ENCODE peak calls at places on chromosomes 2 and 18, in six cellular contexts. J, V, N, E, Z and G are unnamed samples.

GRCh38 chr2:197559656-197560055 is 43.8 kb downstream of the MOB4 start:
- DNase-seq in J (no peak), V (no peak), N (no peak), E (no peak), Z (no peak), G (no peak)

GRCh38 chr18:74550886-74551285 is 16.6 kb downstream of the CNDP1 start:
- DNase-seq in J (no peak), V (no peak), N (no peak), E (no peak), Z (no peak), G (no peak)

GRCh38 chr2:161981679-161982300 is 92.2 kb downstream of the DPP4 start:
- DNase-seq in J (no peak), V (no peak), N (no peak), E (no peak), Z (no peak), G (no peak)

GRCh38 chr18:46842583-46842982 is 74.7 kb downstream of the PIAS2 start:
- DNase-seq in J (no peak), V (no peak), N (no peak), E (no peak), Z (no peak), G (no peak)

GRCh38 chr2:207394812-207395534 is 134.8 kb upstream of the CREB1 start:
- DNase-seq in J (no peak), V (peak), N (peak), E (peak), Z (peak), G (peak)

GRCh38 chr2:68620762-68621161 is 22.6 kb upstream of the PROKR1 start:
- DNase-seq in J (no peak), V (no peak), N (no peak), E (no peak), Z (peak), G (no peak)

GRCh38 chr2:232610081-232610480 is 23.3 kb upstream of the EFHD1 start:
- DNase-seq in J (no peak), V (no peak), N (no peak), E (no peak), Z (no peak), G (no peak)

GRCh38 chr18:49274188-49274714 is 186.2 kb downstream of the DYM start:
- DNase-seq in J (no peak), V (no peak), N (no peak), E (no peak), Z (peak), G (no peak)

GRCh38 chr2:112243233-112243632 is 11.6 kb downstream of the ZC3H8 start:
- DNase-seq in J (no peak), V (no peak), N (no peak), E (no peak), Z (no peak), G (no peak)

GRCh38 chr2:106638043-106638442 is 150.9 kb downstream of the CD8B2 start:
- DNase-seq in J (no peak), V (peak), N (no peak), E (peak), Z (peak), G (peak)

GRCh38 chr2:2662847-2663356 is 331.8 kb upstream of the MYT1L start:
- DNase-seq in J (no peak), V (no peak), N (no peak), E (no peak), Z (no peak), G (no peak)

GRCh38 chr2:177282787-177283533 is 18.4 kb upstream of the NFE2L2 start:
- DNase-seq in J (no peak), V (no peak), N (no peak), E (no peak), Z (no peak), G (no peak)

GRCh38 chr18:63505566-63506335 is 29.0 kb downstream of the SERPINB5 start:
- DNase-seq in J (peak), V (peak), N (no peak), E (no peak), Z (peak), G (no peak)

GRCh38 chr2:241149925-241150659 is at the start of gene PPP1R7:
- DNase-seq in J (peak), V (peak), N (peak), E (peak), Z (peak), G (peak)

GRCh38 chr18:63314062-63314790 is 5.3 kb downstream of the BCL2 start:
- DNase-seq in J (no peak), V (no peak), N (no peak), E (no peak), Z (no peak), G (no peak)

GRCh38 chr18:78607221-78607620 is 372.4 kb upstream of the SALL3 start:
- DNase-seq in J (peak), V (no peak), N (no peak), E (no peak), Z (no peak), G (no peak)

GRCh38 chr2:24181849-24182248 is 7.0 kb downstream of the FAM228A start:
- DNase-seq in J (no peak), V (no peak), N (no peak), E (no peak), Z (no peak), G (no peak)

GRCh38 chr2:169254774-169255173 is 107.6 kb downstream of the LRP2 start:
- DNase-seq in J (no peak), V (no peak), N (no peak), E (no peak), Z (no peak), G (no peak)

GRCh38 chr2:238238311-238238765 is 1.5 kb downstream of the HES6 start:
- DNase-seq in J (no peak), V (no peak), N (no peak), E (no peak), Z (no peak), G (no peak)

GRCh38 chr2:211495339-211495738 is 938.9 kb downstream of the CPS1 start:
- DNase-seq in J (no peak), V (no peak), N (no peak), E (no peak), Z (no peak), G (no peak)

GRCh38 chr18:74868461-74868860 is 270.8 kb downstream of the ZNF407 start:
- DNase-seq in J (peak), V (no peak), N (no peak), E (no peak), Z (no peak), G (no peak)

GRCh38 chr2:143937563-143938346 is 582.2 kb downstream of the ZEB2 start:
- DNase-seq in J (peak), V (peak), N (no peak), E (no peak), Z (no peak), G (no peak)
- H3K4me3 ChIP-seq in J (peak), V (peak), N (peak), E (peak), Z (peak), G (peak)

GRCh38 chr2:74554821-74555531 is 456 bp downstream of the DOK1 start:
- DNase-seq in J (peak), V (no peak), N (peak), E (no peak), Z (peak), G (no peak)
- TF ChIP-seq CTCF in J (peak), V (no peak), N (no peak), E (peak), Z (peak), G (no peak)

GRCh38 chr2:45992746-45993475 is 304.3 kb upstream of the EPAS1 start:
- DNase-seq in J (no peak), V (no peak), N (no peak), E (no peak), Z (no peak), G (no peak)

GRCh38 chr2:45994060-45994459 is 303.1 kb upstream of the EPAS1 start:
- DNase-seq in J (no peak), V (no peak), N (no peak), E (no peak), Z (no peak), G (no peak)

GRCh38 chr2:45993476-45993991 is 303.7 kb upstream of the EPAS1 start:
- DNase-seq in J (peak), V (peak), N (peak), E (peak), Z (peak), G (peak)

GRCh38 chr2:45990131-45990530 is 307.1 kb upstream of the EPAS1 start:
- DNase-seq in J (no peak), V (no peak), N (no peak), E (no peak), Z (no peak), G (no peak)

DNA sequence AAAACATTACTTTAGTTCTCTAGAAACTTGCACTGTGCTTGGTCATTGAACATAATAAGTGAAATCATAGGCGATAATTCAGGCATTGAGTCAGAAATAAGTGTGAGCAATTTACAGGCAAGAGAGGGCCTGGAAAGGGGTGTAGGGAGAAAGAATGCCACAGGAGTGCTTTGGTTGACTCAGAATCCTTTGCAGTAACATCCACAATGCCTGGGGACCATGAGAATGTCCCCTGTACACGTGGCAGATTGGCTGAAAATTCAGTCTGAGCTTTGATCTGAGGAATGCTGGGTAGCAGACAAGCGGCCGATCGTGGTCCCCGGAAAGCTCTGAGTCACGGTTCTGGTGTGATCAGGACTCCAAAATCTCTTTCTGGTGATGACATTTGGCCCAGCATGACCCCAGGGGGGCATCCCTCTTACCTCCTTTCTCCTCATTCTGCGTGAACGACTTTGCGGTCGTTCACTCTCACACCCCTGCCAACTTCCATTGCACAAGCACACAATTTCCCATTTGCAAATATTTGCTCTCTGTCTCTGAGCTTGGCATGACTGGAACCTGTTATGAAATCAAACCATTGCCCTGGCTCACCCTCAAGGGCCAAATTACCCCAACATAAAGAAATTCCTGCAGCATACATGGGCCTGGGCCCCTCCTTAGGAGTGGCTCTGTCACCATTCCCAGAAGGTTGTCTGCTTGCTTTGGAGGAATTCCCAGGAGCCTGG is 305.0 kb upstream of the EPAS1 start:
- DNase-seq in J (no peak), V (peak), N (peak), E (peak), Z (peak), G (no peak)
- H3K4me3 ChIP-seq in J (no peak), V (no peak), N (no peak), E (no peak), Z (no peak), G (no peak)

DNA sequence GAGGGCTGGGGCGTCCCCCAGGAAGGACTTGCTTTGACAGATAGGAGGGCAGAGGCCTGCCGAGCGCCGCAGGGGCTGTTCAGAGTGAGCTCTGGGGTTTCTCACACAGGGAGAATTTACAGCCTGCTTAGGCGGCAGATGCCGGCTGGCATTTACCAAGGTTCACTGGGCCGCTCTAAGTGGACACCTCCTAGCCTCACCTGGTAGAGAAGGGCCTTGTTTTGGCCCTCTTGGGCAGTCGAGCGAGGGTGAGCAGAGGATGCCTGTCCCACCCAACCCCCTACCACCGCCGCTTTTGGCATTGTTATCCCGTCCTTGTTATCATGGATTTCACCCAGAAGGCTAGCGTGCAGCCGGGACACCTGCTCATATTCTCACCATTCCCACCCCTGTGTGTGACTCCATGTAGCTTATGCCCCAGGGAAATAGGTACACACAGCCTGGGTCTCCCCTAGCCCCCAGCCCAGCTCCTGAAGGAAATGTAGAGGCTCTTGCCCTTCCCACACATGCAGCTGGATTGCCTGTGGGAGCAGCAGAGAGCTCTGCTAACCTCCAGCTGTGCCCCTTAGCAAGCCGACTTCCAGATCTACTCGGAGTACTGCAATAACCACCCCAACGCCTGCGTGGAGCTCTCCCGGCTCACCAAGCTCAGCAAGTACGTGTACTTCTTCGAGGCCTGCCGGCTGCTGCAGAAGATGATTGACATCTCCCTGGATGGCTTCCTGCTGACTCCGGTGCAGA is 52.4 kb downstream of the FAM168B start:
- DNase-seq in J (peak), V (no peak), N (no peak), E (no peak), Z (peak), G (no peak)
- TF ChIP-seq CTCF in J (peak), V (peak), N (no peak), E (no peak), Z (peak), G (peak)

GRCh38 chr2:20666114-20666363 is 905 bp upstream of the GDF7 start:
- DNase-seq in J (peak), V (no peak), N (no peak), E (no peak), Z (no peak), G (no peak)
- H3K4me3 ChIP-seq in J (peak), V (peak), N (peak), E (no peak), Z (peak), G (no peak)

GRCh38 chr2:41496908-41497307 is 550.9 kb upstream of the PKDCC start:
- DNase-seq in J (no peak), V (no peak), N (no peak), E (no peak), Z (peak), G (no peak)
- TF ChIP-seq CTCF in J (peak), V (no peak), N (no peak), E (peak), Z (peak), G (peak)

GRCh38 chr2:96164459-96165184 is 19.4 kb upstream of the DUSP2 start:
- DNase-seq in J (peak), V (no peak), N (no peak), E (no peak), Z (no peak), G (no peak)
- H3K4me3 ChIP-seq in J (no peak), V (no peak), N (no peak), E (no peak), Z (no peak), G (no peak)

GRCh38 chr18:76468345-76469275 is 26.4 kb downstream of the ZNF516 start:
- DNase-seq in J (no peak), V (no peak), N (no peak), E (no peak), Z (no peak), G (no peak)
- TF ChIP-seq CTCF in J (no peak), V (no peak), N (no peak), E (no peak), Z (no peak), G (no peak)

GRCh38 chr2:187526776-187527175 is 27.5 kb downstream of the TFPI start:
- DNase-seq in J (no peak), V (no peak), N (no peak), E (no peak), Z (peak), G (no peak)
- H3K4me3 ChIP-seq in J (peak), V (no peak), N (no peak), E (no peak), Z (no peak), G (no peak)